ENCODE peak calls at places on chromosomes 12 and 14, in six cellular contexts. R is H1, K is uterus, I is transverse colon, Q is tibial nerve, W is A549. P is an unnamed sample.

GRCh38 chr12:4829793-4830162 is 79.9 kb upstream of the KCNA1 start:
- DNase-seq in R (no peak), K (no peak), I (no peak), Q (no peak), W (no peak), P (no peak)

GRCh38 chr12:103930787-103931536 is 752 bp downstream of the HSP90B1 start:
- DNase-seq in R (no peak), K (peak), I (peak), Q (no peak), W (no peak), P (peak)

GRCh38 chr12:131511391-131511802 is 199.5 kb upstream of the SFSWAP start:
- DNase-seq in R (peak), K (no peak), I (peak), Q (no peak), W (no peak), P (no peak)

GRCh38 chr14:90624732-90625444 is 191.3 kb downstream of the TTC7B start:
- DNase-seq in R (no peak), K (no peak), I (no peak), Q (no peak), W (no peak), P (no peak)

GRCh38 chr12:74538491-74539258 is 1.0 kb downstream of the ATXN7L3B start:
- DNase-seq in R (no peak), K (no peak), I (no peak), Q (no peak), W (no peak), P (no peak)

GRCh38 chr14:91113829-91114078 is at the start of gene DGLUCY:
- DNase-seq in R (no peak), K (peak), I (peak), Q (no peak), W (peak), P (peak)

GRCh38 chr12:23954332-23954731 is 4.9 kb upstream of the SOX5 start:
- DNase-seq in R (no peak), K (no peak), I (no peak), Q (no peak), W (no peak), P (no peak)

GRCh38 chr12:132566551-132567131 is 43.7 kb downstream of the LRCOL1 start:
- DNase-seq in R (no peak), K (no peak), I (no peak), Q (no peak), W (no peak), P (no peak)

GRCh38 chr14:99786423-99787051 is 6.7 kb upstream of the EML1 start:
- DNase-seq in R (no peak), K (peak), I (no peak), Q (no peak), W (no peak), P (no peak)

GRCh38 chr12:90304231-90304630 is 595.6 kb upstream of the ATP2B1 start:
- DNase-seq in R (no peak), K (no peak), I (no peak), Q (no peak), W (no peak), P (no peak)

GRCh38 chr12:123971449-123971769 is 1.2 kb downstream of the CCDC92 start:
- DNase-seq in R (no peak), K (no peak), I (no peak), Q (no peak), W (no peak), P (no peak)
- TF ChIP-seq CTCF in R (no peak), K (no peak), I (no peak), Q (no peak), W (no peak), P (no peak)

GRCh38 chr12:46364300-46364696 is 8.3 kb downstream of the SLC38A2 start:
- DNase-seq in R (no peak), K (no peak), I (no peak), Q (no peak), W (no peak), P (no peak)

GRCh38 chr12:46365951-46366379 is 6.6 kb downstream of the SLC38A2 start:
- DNase-seq in R (no peak), K (no peak), I (no peak), Q (no peak), W (no peak), P (no peak)

GRCh38 chr12:46366771-46367170 is 5.8 kb downstream of the SLC38A2 start:
- DNase-seq in R (no peak), K (no peak), I (no peak), Q (no peak), W (no peak), P (no peak)

GRCh38 chr12:46363582-46364299 is 8.8 kb downstream of the SLC38A2 start:
- DNase-seq in R (no peak), K (no peak), I (no peak), Q (no peak), W (no peak), P (no peak)

GRCh38 chr12:46364777-46365580 is 7.6 kb downstream of the SLC38A2 start:
- DNase-seq in R (no peak), K (peak), I (peak), Q (peak), W (no peak), P (peak)
- H3K4me3 ChIP-seq in R (no peak), K (peak), I (no peak), Q (peak), W (peak), P (no peak)

GRCh38 chr14:39114073-39114838 is at the start of gene GEMIN2:
- DNase-seq in R (peak), K (peak), I (peak), Q (peak), W (peak), P (peak)
- TF ChIP-seq POLR2A in R (peak), K (no peak), I (peak), Q (no peak), W (peak), P (peak)

GRCh38 chr12:614727-615060 is 48.6 kb downstream of the NINJ2 start:
- DNase-seq in R (no peak), K (no peak), I (no peak), Q (no peak), W (no peak), P (no peak)
- TF ChIP-seq CTCF in R (no peak), K (no peak), I (no peak), Q (no peak), W (no peak), P (no peak)

GRCh38 chr12:124346425-124347168 is 51.7 kb downstream of the RFLNA start:
- DNase-seq in R (no peak), K (no peak), I (no peak), Q (no peak), W (no peak), P (no peak)
- H3K4me3 ChIP-seq in R (no peak), K (no peak), I (no peak), Q (no peak), W (no peak), P (no peak)

GRCh38 chr12:120292661-120293531 is at the start of gene RNU4-1:
- DNase-seq in R (peak), K (peak), I (peak), Q (peak), W (peak), P (no peak)
- TF ChIP-seq POLR2A in R (peak), K (no peak), I (peak), Q (peak), W (peak), P (peak)

GRCh38 chr14:73752297-73752992 is 38.3 kb upstream of the PNMA1 start:
- DNase-seq in R (no peak), K (peak), I (peak), Q (no peak), W (no peak), P (peak)
- TF ChIP-seq CTCF in R (peak), K (no peak), I (peak), Q (peak), W (peak), P (no peak)

GRCh38 chr12:116299064-116299463 is 21.6 kb upstream of the MED13L start:
- DNase-seq in R (no peak), K (no peak), I (no peak), Q (no peak), W (no peak), P (no peak)
- H3K4me3 ChIP-seq in R (no peak), K (no peak), I (no peak), Q (no peak), W (no peak), P (no peak)

DNA sequence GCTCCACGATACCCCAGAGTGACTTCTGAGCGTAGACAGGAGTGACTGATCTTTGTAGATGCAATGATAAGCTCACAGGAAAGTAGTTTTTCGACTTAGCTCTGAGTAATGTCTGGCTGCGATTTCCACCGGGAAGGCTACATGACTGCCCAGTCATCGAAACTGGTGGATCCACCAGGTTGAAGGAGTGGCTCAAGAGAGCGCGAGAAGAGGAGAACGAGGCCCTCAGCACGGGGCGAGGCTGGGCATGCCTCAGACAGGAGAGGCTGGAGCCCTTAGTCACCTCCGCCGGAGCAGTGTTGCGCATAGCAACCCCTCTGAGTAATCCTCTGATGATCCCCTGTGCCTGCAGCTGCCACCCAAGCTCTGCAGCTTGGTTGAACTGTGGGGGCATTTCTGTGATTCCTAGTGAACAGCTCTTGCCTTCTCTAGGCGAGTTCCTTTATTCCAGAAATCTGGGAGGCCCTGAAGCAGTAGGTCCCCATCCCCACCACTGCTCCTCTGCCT is 25.6 kb downstream of the ELK3 start:
- DNase-seq in R (peak), K (no peak), I (no peak), Q (no peak), W (peak), P (no peak)
- TF ChIP-seq POLR2A in R (no peak), K (no peak), I (no peak), Q (no peak), W (peak), P (no peak)

GRCh38 chr14:24442240-24443052 is at the start of gene SDR39U1:
- DNase-seq in R (peak), K (peak), I (peak), Q (peak), W (peak), P (peak)
- TF ChIP-seq CTCF in R (no peak), K (no peak), I (peak), Q (peak), W (no peak), P (no peak)

P was measured in heart left ventricle.